ENCODE peak calls at places on chromosomes 2 and 18, in seven cellular contexts. R is heart right ventricle; H is spleen; E is CD8-positive, alpha-beta memory T cell; M is body of pancreas; Y is H9; V is A673. G is an unnamed sample.
A peak's percentile ranks its signal among the peaks of the same experiment; 100 is the strongest.

GRCh38 chr2:143489135-143489534 is 359.9 kb downstream of the ARHGAP15 start:
- DNase-seq in R (no peak), E (no peak), M (no peak), H (no peak), V (no peak), Y (no peak), G (no peak)

GRCh38 chr2:113217455-113218282 is 43.9 kb downstream of the PSD4 start:
- DNase-seq in R (peak; percentile 53), M (peak; percentile 65), H (no peak), V (peak; percentile 50), E (peak; percentile 4), Y (no peak), G (no peak)

GRCh38 chr2:61876400-61876799 is 12.1 kb downstream of the CCT4 start:
- DNase-seq in H (no peak), Y (no peak), M (no peak), V (no peak), E (no peak), R (no peak), G (no peak)

GRCh38 chr18:76679259-76679658 is 143.1 kb upstream of the ZNF236 start:
- DNase-seq in V (peak; percentile 31), R (no peak), M (no peak), E (no peak), Y (peak; percentile 71), H (no peak), G (no peak)

GRCh38 chr2:3208179-3208578 is 169.4 kb downstream of the EIPR1 start:
- DNase-seq in V (no peak), H (no peak), Y (no peak), M (no peak), R (no peak), E (no peak), G (no peak)

GRCh38 chr2:239459056-239459455 is 58.2 kb upstream of the HDAC4 start:
- DNase-seq in V (no peak), R (no peak), H (peak; percentile 61), M (no peak), Y (peak; percentile 8), E (no peak), G (no peak)

GRCh38 chr2:120396519-120397361 is 50.8 kb downstream of the INHBB start:
- DNase-seq in Y (no peak), H (peak; percentile 34), E (peak; percentile 22), M (no peak), R (no peak), V (no peak), G (no peak)

GRCh38 chr2:131584380-131584779 is 56.7 kb downstream of the CCDC74A start:
- DNase-seq in Y (no peak), H (no peak), E (no peak), V (no peak), M (no peak), R (no peak), G (no peak)

GRCh38 chr2:231716641-231717280 is 8.4 kb downstream of the PTMA start:
- DNase-seq in M (no peak), Y (no peak), R (no peak), H (no peak), E (no peak), V (peak; percentile 33), G (no peak)

GRCh38 chr2:167509585-167509984 is 621.3 kb downstream of the XIRP2 start:
- DNase-seq in M (no peak), E (no peak), R (no peak), Y (peak; percentile 31), V (peak; percentile 42), H (no peak), G (peak; percentile 16)

GRCh38 chr2:987789-988188 is 37.1 kb downstream of the SNTG2 start:
- DNase-seq in R (no peak), H (no peak), E (no peak), Y (no peak), M (no peak), V (no peak), G (no peak)

GRCh38 chr2:9392895-9393757 is 30.2 kb downstream of the ITGB1BP1 start:
- DNase-seq in M (no peak), R (peak; percentile 48), H (peak; percentile 60), Y (peak; percentile 62), V (peak; percentile 66), E (no peak), G (no peak)

GRCh38 chr2:222532315-222532714 is 108.0 kb downstream of the SGPP2 start:
- DNase-seq in E (no peak), H (no peak), V (no peak), R (no peak), Y (no peak), M (no peak), G (no peak)

GRCh38 chr18:68763082-68763481 is 34.8 kb upstream of the CCDC102B start:
- DNase-seq in V (peak; percentile 54), H (no peak), R (no peak), M (no peak), Y (no peak), E (no peak), G (no peak)

GRCh38 chr2:237573721-237574415 is 7.5 kb downstream of the PRLH start:
- DNase-seq in Y (no peak), H (peak; percentile 36), E (no peak), M (no peak), R (no peak), V (no peak), G (no peak)

GRCh38 chr2:227818569-227819397 is 5.1 kb downstream of the CCL20 start:
- DNase-seq in E (no peak), H (no peak), V (no peak), Y (no peak), R (peak; percentile 26), M (peak; percentile 64), G (no peak)

GRCh38 chr2:226489765-226490164 is 309.9 kb downstream of the IRS1 start:
- DNase-seq in M (no peak), R (no peak), H (no peak), Y (no peak), V (no peak), E (no peak), G (no peak)

GRCh38 chr2:42132066-42132965 is 36.8 kb upstream of the EML4 start:
- DNase-seq in E (no peak), H (no peak), Y (no peak), M (no peak), V (no peak), R (no peak), G (no peak)

DNA sequence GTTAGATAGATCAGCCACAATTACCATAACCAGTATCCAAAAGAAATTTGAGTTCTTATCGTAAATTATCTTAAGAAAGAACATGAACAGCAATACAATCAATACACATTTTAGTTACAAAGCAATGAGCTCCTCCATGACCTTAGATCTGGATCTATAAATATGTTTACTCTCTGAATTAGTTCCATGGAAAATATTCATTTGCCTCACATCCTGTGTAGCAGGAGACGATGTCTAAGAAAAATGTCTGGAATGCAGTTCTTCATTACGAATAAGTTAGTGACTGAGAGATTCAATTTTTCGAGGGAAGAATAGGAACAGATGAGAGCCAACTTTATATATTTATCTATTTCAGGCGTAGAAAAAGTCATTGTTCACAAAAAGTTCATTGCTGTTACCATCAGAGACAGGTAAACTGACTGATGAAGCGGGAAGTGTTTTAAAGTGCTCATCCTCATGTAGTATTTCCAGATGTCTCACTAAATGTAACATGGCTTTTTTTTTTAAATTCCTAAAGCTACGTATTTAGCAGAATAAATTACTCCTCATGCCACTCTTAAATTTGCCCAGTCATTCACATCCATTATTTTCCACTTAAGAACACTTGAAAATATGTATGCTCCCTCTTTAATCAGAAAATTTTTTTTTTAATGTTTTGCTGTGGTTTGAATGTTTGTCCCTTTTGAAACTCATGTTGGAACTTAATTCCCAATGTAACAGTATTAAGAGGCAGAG is 106.5 kb upstream of the SCN1A start:
- DNase-seq in E (no peak), Y (no peak), H (no peak), M (no peak), R (no peak), V (peak; percentile 42), G (no peak)
- H3K27ac ChIP-seq in E (no peak overlapping the region), Y (no peak overlapping the region), H (no peak overlapping the region), M (no peak overlapping the region), R (no peak overlapping the region), V (no peak overlapping the region), G (no peak overlapping the region)

GRCh38 chr2:65025453-65026128 is 30.6 kb upstream of the CEP68 start:
- DNase-seq in M (no peak), R (no peak), V (no peak), H (no peak), Y (no peak), E (no peak), G (no peak)
- H3K27ac ChIP-seq in M (no peak overlapping the region), R (no peak overlapping the region), V (no peak overlapping the region), H (peak overlapping the region; percentile 76), Y (no peak overlapping the region), E (no peak overlapping the region), G (no peak overlapping the region)

GRCh38 chr2:218780851-218781690 is 876 bp upstream of the CYP27A1 start:
- DNase-seq in Y (no peak), E (no peak), M (no peak), H (no peak), R (peak; percentile 16), V (no peak), G (no peak)
- H3K27ac ChIP-seq in Y (no peak overlapping the region), E (no peak overlapping the region), M (peak overlapping the region; percentile 62), H (peak overlapping the region; percentile 73), R (peak overlapping the region; percentile 85), V (no peak overlapping the region), G (no peak overlapping the region)

GRCh38 chr2:148968776-148969175 is 69.7 kb upstream of the LYPD6B start:
- DNase-seq in R (no peak), E (no peak), Y (no peak), H (no peak), M (no peak), V (no peak), G (no peak)
- H3K27ac ChIP-seq in R (no peak overlapping the region), E (no peak overlapping the region), Y (no peak overlapping the region), H (no peak overlapping the region), M (no peak overlapping the region), V (no peak overlapping the region), G (no peak overlapping the region)

DNA sequence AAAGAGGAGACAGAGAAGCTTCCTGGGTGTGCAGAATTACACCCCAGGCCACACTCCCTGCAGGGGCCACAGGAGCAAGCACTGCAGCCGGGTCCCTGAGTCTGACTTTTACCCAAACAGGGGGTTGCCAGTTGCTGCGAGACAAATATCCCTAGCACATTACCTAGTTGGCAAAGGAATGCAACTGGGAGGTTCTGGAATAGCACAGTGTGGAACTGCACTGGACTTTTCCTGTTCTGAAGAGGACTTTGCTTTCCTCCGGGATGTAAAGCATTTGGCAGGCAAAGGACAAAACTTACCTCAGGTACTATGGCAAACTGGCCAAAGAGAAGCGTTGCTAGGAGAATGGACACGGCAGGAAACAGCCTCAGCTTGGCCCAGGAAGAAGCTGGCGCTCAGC is 45.1 kb downstream of the BCL11A start:
- DNase-seq in E (no peak), Y (no peak), M (no peak), V (no peak), R (no peak), H (no peak), G (no peak)
- H3K27ac ChIP-seq in E (no peak overlapping the region), Y (peak overlapping the region; percentile 20), M (no peak overlapping the region), V (no peak overlapping the region), R (no peak overlapping the region), H (peak overlapping the region; percentile 57), G (no peak overlapping the region)

DNA sequence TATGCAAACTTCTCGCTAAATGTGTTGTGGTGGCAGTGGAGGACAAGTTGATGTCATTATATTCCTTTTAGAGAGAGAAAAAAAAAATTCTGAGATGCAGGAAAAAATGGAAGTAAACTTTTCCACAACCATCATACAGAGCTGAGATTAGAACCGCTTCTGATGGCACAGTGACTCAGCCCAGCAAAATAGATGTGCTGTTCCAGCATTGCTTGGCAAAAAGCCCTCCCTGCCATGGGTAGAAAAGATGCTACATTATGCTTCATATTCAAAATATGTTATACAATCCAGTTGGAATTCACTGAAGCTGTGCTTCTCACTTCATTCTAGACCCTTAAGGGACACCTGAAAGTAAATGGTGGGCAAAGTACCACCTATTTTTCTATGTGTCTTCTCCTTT is 1047.6 kb upstream of the FANCL start:
- DNase-seq in E (no peak), M (no peak), Y (no peak), R (no peak), H (no peak), V (no peak), G (no peak)
- H3K27ac ChIP-seq in E (no peak overlapping the region), M (no peak overlapping the region), Y (no peak overlapping the region), R (no peak overlapping the region), H (no peak overlapping the region), V (no peak overlapping the region), G (no peak overlapping the region)